ENCODE peak calls at places on chromosomes 2 and 18, in four cellular contexts. M, D, U and A are unnamed samples.
A peak's percentile ranks its signal among the peaks of the same experiment; 100 is the strongest.

GRCh38 chr2:218734190-218734975 is 23.7 kb downstream of the TTLL4 start:
- DNase-seq in M (no peak), D (no peak), U (no peak), A (no peak)

GRCh38 chr2:3480352-3481010 is 38.9 kb downstream of the ADI1 start:
- DNase-seq in M (no peak), D (no peak), U (no peak), A (no peak)

GRCh38 chr2:246489-247145 is 17.2 kb downstream of the SH3YL1 start:
- DNase-seq in M (peak; percentile 47), D (peak; percentile 25), U (peak; percentile 24), A (no peak)

GRCh38 chr18:6414723-6415362 is at the start of gene L3MBTL4:
- DNase-seq in M (peak; percentile 7), D (no peak), U (peak; percentile 74), A (peak; percentile 77)

GRCh38 chr2:231355802-231356473 is 39.6 kb upstream of the B3GNT7 start:
- DNase-seq in M (no peak), D (no peak), U (no peak), A (no peak)

GRCh38 chr2:145597809-145598208 is 1077.9 kb upstream of the ZEB2 start:
- DNase-seq in M (no peak), D (no peak), U (no peak), A (no peak)

GRCh38 chr2:150888337-150888736 is 373.3 kb downstream of the RBM43 start:
- DNase-seq in M (no peak), D (no peak), U (no peak), A (no peak)

GRCh38 chr2:149115781-149116180 is 77.3 kb downstream of the LYPD6B start:
- DNase-seq in M (no peak), D (no peak), U (no peak), A (no peak)

GRCh38 chr2:226426292-226426736 is 373.3 kb downstream of the IRS1 start:
- DNase-seq in M (no peak), D (peak; percentile 3), U (no peak), A (no peak)

GRCh38 chr18:28834889-28835288 is 658.0 kb upstream of the CDH2 start:
- DNase-seq in M (no peak), D (peak; percentile 22), U (no peak), A (no peak)

GRCh38 chr18:43160509-43160908 is 45.0 kb upstream of the RIT2 start:
- DNase-seq in M (no peak), D (no peak), U (no peak), A (no peak)

GRCh38 chr2:149901231-149901859 is 313.8 kb upstream of the MMADHC start:
- DNase-seq in M (no peak), D (no peak), U (no peak), A (no peak)

GRCh38 chr2:219494952-219495530 is 3.6 kb upstream of the GMPPA start:
- DNase-seq in M (no peak), D (no peak), U (no peak), A (no peak)

GRCh38 chr2:117359266-117359970 is 455.1 kb upstream of the DDX18 start:
- DNase-seq in M (no peak), D (no peak), U (no peak), A (no peak)

GRCh38 chr2:159044804-159045286 is 76.4 kb downstream of the TANC1 start:
- DNase-seq in M (peak; percentile 14), D (peak; percentile 18), U (no peak), A (no peak)

GRCh38 chr2:132415256-132416079 is 1.1 kb upstream of the GPR39 start:
- DNase-seq in M (peak; percentile 5), D (no peak), U (no peak), A (no peak)

GRCh38 chr18:63098014-63098981 is 221.3 kb downstream of the BCL2 start:
- DNase-seq in M (no peak), D (no peak), U (peak; percentile 65), A (peak; percentile 60)

GRCh38 chr18:45722899-45723298 is 1.1 kb upstream of the SLC14A1 start:
- DNase-seq in M (peak; percentile 69), D (peak; percentile 73), U (peak; percentile 80), A (peak; percentile 78)

GRCh38 chr2:114079366-114080004 is 189.6 kb downstream of the ACTR3 start:
- DNase-seq in M (no peak), D (no peak), U (no peak), A (no peak)

GRCh38 chr2:158822212-158822611 is 27.1 kb downstream of the DAPL1 start:
- DNase-seq in M (no peak), D (no peak), U (no peak), A (no peak)

GRCh38 chr2:112153501-112153900 is 15.3 kb downstream of the FBLN7 start:
- DNase-seq in M (no peak), D (no peak), U (no peak), A (no peak)

GRCh38 chr18:63152791-63153190 is 166.8 kb downstream of the BCL2 start:
- DNase-seq in M (no peak), D (no peak), U (no peak), A (no peak)

GRCh38 chr2:187842978-187843847 is 289.0 kb upstream of the TFPI start:
- DNase-seq in M (peak; percentile 23), D (peak; percentile 0), U (peak; percentile 17), A (peak; percentile 15)

GRCh38 chr18:12857215-12857924 is 26.7 kb downstream of the PTPN2 start:
- DNase-seq in M (no peak), D (no peak), U (no peak), A (no peak)

GRCh38 chr18:70221156-70221910 is 15.8 kb upstream of the RTTN start:
- DNase-seq in M (no peak), D (no peak), U (no peak), A (no peak)

GRCh38 chr2:237170017-237170416 is 84.3 kb downstream of the COPS8 start:
- DNase-seq in M (peak; percentile 38), D (no peak), U (no peak), A (no peak)

GRCh38 chr2:155356250-155356649 is 657.8 kb downstream of the KCNJ3 start:
- DNase-seq in M (no peak), D (no peak), U (no peak), A (no peak)

GRCh38 chr2:128356127-128356526 is 37.5 kb upstream of the HS6ST1 start:
- DNase-seq in M (no peak), D (no peak), U (no peak), A (no peak)

GRCh38 chr2:128357561-128358370 is 39.1 kb upstream of the HS6ST1 start:
- DNase-seq in M (no peak), D (no peak), U (no peak), A (no peak)

GRCh38 chr2:128350736-128351135 is 32.1 kb upstream of the HS6ST1 start:
- DNase-seq in M (no peak), D (no peak), U (no peak), A (no peak)

GRCh38 chr2:128354161-128354560 is 35.5 kb upstream of the HS6ST1 start:
- DNase-seq in M (no peak), D (no peak), U (no peak), A (no peak)

DNA sequence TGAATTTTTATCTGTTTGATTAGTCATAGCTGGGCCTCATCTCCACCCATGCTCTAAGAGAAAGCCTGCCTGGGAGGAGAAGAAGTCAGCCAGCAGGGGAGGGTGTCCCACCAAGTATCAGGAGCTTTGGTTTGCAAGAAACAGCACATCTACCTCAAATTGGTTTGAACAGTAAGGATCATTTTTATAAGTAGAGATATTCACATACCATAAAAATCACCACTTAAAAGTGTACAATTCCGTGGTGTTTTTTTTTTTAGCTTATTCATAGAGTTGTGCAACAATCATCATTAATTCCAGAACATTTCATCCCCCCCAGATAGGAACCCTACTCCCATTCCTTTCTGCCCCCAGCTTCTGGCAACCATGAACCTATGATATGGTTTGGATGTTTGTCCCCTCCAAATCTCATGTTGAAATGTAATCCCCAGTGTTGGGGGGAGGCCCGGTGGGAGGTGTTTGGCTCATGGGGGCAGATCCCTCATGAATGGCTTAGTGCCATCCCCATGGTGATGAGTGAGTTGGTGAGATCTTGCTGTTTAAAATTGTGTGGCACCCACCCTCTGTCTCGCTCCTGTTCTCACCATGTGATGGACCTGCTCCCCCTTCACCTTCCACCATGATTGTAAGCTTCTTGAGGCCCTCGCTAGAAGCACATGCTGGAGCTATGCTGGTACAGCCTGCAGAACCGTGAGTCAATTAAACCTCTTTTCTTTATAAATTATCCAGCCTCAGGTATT is 36.2 kb upstream of the HS6ST1 start:
- DNase-seq in M (no peak), D (no peak), U (no peak), A (no peak)
- TF ChIP-seq CTCF in M (no peak), D (no peak), U (no peak), A (no peak)

GRCh38 chr18:3103576-3103975 is 90.6 kb upstream of the LPIN2 start:
- DNase-seq in M (no peak), D (no peak), U (no peak), A (no peak)
- TF ChIP-seq CTCF in M (no peak), D (no peak), U (no peak), A (no peak)

GRCh38 chr2:209209943-209210342 is 213.9 kb upstream of the MAP2 start:
- DNase-seq in M (no peak), D (no peak), U (no peak), A (no peak)

DNA sequence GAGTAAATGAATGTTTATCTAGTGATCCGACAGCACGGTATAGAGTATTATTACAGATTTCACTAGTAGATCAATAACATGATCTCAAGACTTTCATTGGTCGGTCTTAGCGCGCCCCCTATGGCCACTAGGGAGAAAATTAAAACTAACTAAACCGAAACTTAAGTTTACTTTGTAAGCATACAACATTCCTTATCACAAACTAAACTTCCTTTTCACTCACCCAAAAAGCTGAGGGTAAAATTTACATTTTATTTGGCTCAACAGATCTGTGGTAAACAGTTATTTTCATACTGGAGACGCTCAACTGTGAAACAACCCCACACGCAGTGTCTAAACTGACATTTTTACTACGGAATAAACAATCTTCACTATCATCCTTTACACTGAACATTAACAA is 215.6 kb upstream of the MAP2 start:
- DNase-seq in M (no peak), D (peak; percentile 12), U (peak; percentile 22), A (peak; percentile 23)
- TF ChIP-seq CTCF in M (peak; percentile 43), D (peak; percentile 76), U (peak; percentile 52), A (peak; percentile 62)

DNA sequence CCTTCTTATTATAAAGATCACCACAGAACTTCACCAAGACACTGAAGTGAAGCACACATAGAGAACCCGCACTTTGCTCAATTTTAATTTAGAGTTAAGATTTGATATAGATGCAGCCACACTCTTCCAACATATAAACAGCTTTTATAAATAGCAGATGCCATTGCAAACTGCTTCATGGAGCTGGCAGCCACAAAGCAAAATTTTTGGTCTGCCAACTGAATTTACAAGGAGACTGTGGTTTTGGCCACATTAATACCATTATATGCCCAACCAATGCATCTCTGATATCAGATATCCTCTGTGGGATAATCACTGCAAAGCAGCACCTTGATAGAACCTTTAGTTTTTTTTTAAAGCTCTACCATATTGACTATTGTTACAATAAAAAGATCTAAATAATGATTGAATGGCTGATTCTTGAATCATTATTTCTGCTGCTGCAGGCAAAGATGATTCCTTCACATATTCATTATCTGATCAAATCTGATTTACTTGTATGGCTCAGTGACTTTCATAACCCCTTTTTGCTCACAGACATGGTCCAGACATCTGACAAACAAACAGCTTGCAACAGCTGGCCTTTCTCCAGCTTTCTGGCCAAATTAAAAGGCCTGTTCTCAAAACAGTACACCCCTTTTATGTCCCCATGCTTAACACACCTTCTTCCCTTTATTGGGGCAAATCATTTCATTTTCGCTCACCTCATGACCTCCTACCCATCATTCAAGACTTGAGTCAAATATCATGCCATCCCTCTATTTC is 88.4 kb downstream of the METTL4 start:
- DNase-seq in M (no peak), D (no peak), U (no peak), A (no peak)
- TF ChIP-seq CTCF in M (no peak), D (no peak), U (no peak), A (no peak)

GRCh38 chr2:7012141-7012809 is 95.1 kb downstream of the RNF144A start:
- DNase-seq in M (no peak), D (no peak), U (no peak), A (no peak)
- TF ChIP-seq CTCF in M (no peak), D (no peak), U (no peak), A (no peak)

GRCh38 chr18:11518788-11519685 is 90.4 kb upstream of the SLC35G4 start:
- DNase-seq in M (peak; percentile 29), D (peak; percentile 25), U (peak; percentile 80), A (peak; percentile 79)
- TF ChIP-seq CTCF in M (peak; percentile 38), D (peak; percentile 68), U (peak; percentile 86), A (peak; percentile 94)